ENCODE peak calls at places on chromosomes 2 and 18, in seven cellular contexts. N is naive thymus-derived CD8-positive, alpha-beta T cell; R is putamen; T is hypothalamus; O is Panc1; A is adipocyte; W is posterior cingulate gyrus. S is an unnamed sample.
A peak's percentile ranks its signal among the peaks of the same experiment; 100 is the strongest.

GRCh38 chr2:68245672-68246071 is 6.7 kb downstream of the PPP3R1 start:
- DNase-seq in N (no peak), R (no peak), T (no peak), O (no peak), A (no peak), W (no peak), S (no peak)

GRCh38 chr2:74893332-74893731 is 59.4 kb downstream of the HK2 start:
- DNase-seq in N (no peak), R (no peak), T (no peak), O (peak; percentile 57), A (peak; percentile 49), W (no peak), S (no peak)

GRCh38 chr2:109440507-109441156 is 173.1 kb downstream of the SEPTIN10 start:
- DNase-seq in N (no peak), R (no peak), T (no peak), O (no peak), A (no peak), W (no peak), S (no peak)

GRCh38 chr2:20667151-20667530 is 197 bp downstream of the GDF7 start:
- DNase-seq in N (no peak), R (no peak), T (no peak), O (no peak), A (no peak), W (no peak), S (no peak)

GRCh38 chr2:52956766-52957165 is 810.8 kb upstream of the CHAC2 start:
- DNase-seq in N (no peak), R (no peak), T (no peak), O (no peak), A (no peak), W (no peak), S (no peak)

GRCh38 chr2:34115076-34115475 is 516.0 kb upstream of the FAM98A start:
- DNase-seq in N (no peak), R (no peak), T (no peak), O (no peak), A (no peak), W (no peak), S (no peak)

GRCh38 chr2:75605770-75606535 is 40.6 kb upstream of the MRPL19 start:
- DNase-seq in N (no peak), R (no peak), T (no peak), O (no peak), A (peak; percentile 89), W (no peak), S (no peak)

GRCh38 chr2:223724831-223725230 is 112.6 kb downstream of the AP1S3 start:
- DNase-seq in N (no peak), R (no peak), T (no peak), O (no peak), A (peak; percentile 16), W (no peak), S (no peak)

GRCh38 chr18:6934859-6935258 is 182.7 kb downstream of the LAMA1 start:
- DNase-seq in N (no peak), R (no peak), T (no peak), O (no peak), A (no peak), W (no peak), S (no peak)

GRCh38 chr2:50732796-50733195 is 299.1 kb downstream of the NRXN1 start:
- DNase-seq in N (no peak), R (no peak), T (no peak), O (no peak), A (no peak), W (no peak), S (no peak)

GRCh38 chr2:157743051-157743450 is 114.4 kb upstream of the ACVR1C start:
- DNase-seq in N (no peak), R (no peak), T (no peak), O (no peak), A (no peak), W (no peak), S (no peak)

GRCh38 chr2:85674417-85674816 is 6.4 kb upstream of the SFTPB start:
- DNase-seq in N (no peak), R (no peak), T (no peak), O (no peak), A (no peak), W (no peak), S (no peak)

GRCh38 chr2:3870222-3870621 is 166.8 kb downstream of the DCDC2C start:
- DNase-seq in N (no peak), R (no peak), T (no peak), O (no peak), A (no peak), W (no peak), S (no peak)

GRCh38 chr2:10817413-10817812 is 4.8 kb upstream of the PDIA6 start:
- DNase-seq in N (no peak), R (no peak), T (no peak), O (no peak), A (no peak), W (no peak), S (no peak)

GRCh38 chr2:221444106-221444505 is 128.0 kb downstream of the EPHA4 start:
- DNase-seq in N (no peak), R (no peak), T (no peak), O (no peak), A (peak; percentile 52), W (no peak), S (no peak)